ENCODE peak calls at places on chromosomes 1 and 21, in nine cellular contexts. One of them, this sample, is unnamed.
A peak's percentile ranks its signal among the peaks of the same experiment; 100 is the strongest.

GRCh38 chr1:14421977-14422609 is 176.4 kb upstream of the KAZN start:
- DNase-seq in glutamatergic neuron: no peak
- DNase-seq in Calu3: no peak
- DNase-seq in bronchial epithelial cell: no peak
- DNase-seq in upper lobe of right lung: no peak
- DNase-seq in cardiac fibroblast: no peak
- DNase-seq in MM.1S: no peak
- DNase-seq in neural progenitor cell: no peak
- DNase-seq in left ventricle myocardium inferior: no peak
- DNase-seq in this sample: no peak

GRCh38 chr1:239757711-239758110 is 334.0 kb upstream of the FMN2 start:
- DNase-seq in MM.1S: no peak
- DNase-seq in Calu3: no peak
- DNase-seq in upper lobe of right lung: no peak
- DNase-seq in cardiac fibroblast: no peak
- DNase-seq in left ventricle myocardium inferior: no peak
- DNase-seq in neural progenitor cell: no peak
- DNase-seq in bronchial epithelial cell: peak; percentile 9
- DNase-seq in glutamatergic neuron: no peak
- DNase-seq in this sample: no peak

GRCh38 chr1:110600716-110601115 is 5.4 kb downstream of the KCNA2 start:
- DNase-seq in MM.1S: no peak
- DNase-seq in upper lobe of right lung: no peak
- DNase-seq in bronchial epithelial cell: no peak
- DNase-seq in glutamatergic neuron: no peak
- DNase-seq in neural progenitor cell: no peak
- DNase-seq in cardiac fibroblast: no peak
- DNase-seq in left ventricle myocardium inferior: no peak
- DNase-seq in Calu3: no peak
- DNase-seq in this sample: no peak

GRCh38 chr21:36552458-36552800 is 72.5 kb upstream of the CLDN14 start:
- DNase-seq in left ventricle myocardium inferior: no peak
- DNase-seq in neural progenitor cell: no peak
- DNase-seq in bronchial epithelial cell: no peak
- DNase-seq in Calu3: no peak
- DNase-seq in upper lobe of right lung: no peak
- DNase-seq in MM.1S: no peak
- DNase-seq in glutamatergic neuron: no peak
- DNase-seq in cardiac fibroblast: no peak
- DNase-seq in this sample: no peak

GRCh38 chr1:25806418-25806817 is 6.4 kb downstream of the SELENON start:
- DNase-seq in glutamatergic neuron: no peak
- DNase-seq in neural progenitor cell: no peak
- DNase-seq in upper lobe of right lung: no peak
- DNase-seq in cardiac fibroblast: peak; percentile 76
- DNase-seq in MM.1S: no peak
- DNase-seq in bronchial epithelial cell: no peak
- DNase-seq in left ventricle myocardium inferior: peak; percentile 36
- DNase-seq in Calu3: no peak
- DNase-seq in this sample: no peak

GRCh38 chr1:3607703-3608065 is 3.6 kb downstream of the MEGF6 start:
- DNase-seq in Calu3: no peak
- DNase-seq in cardiac fibroblast: no peak
- DNase-seq in bronchial epithelial cell: no peak
- DNase-seq in upper lobe of right lung: no peak
- DNase-seq in left ventricle myocardium inferior: no peak
- DNase-seq in neural progenitor cell: peak; percentile 58
- DNase-seq in glutamatergic neuron: peak; percentile 65
- DNase-seq in MM.1S: no peak
- DNase-seq in this sample: no peak

GRCh38 chr1:220680085-220680687 is 10.0 kb upstream of the C1orf115 start:
- DNase-seq in upper lobe of right lung: no peak
- DNase-seq in MM.1S: peak; percentile 57
- DNase-seq in neural progenitor cell: peak; percentile 68
- DNase-seq in cardiac fibroblast: peak; percentile 62
- DNase-seq in glutamatergic neuron: peak; percentile 29
- DNase-seq in bronchial epithelial cell: peak; percentile 55
- DNase-seq in Calu3: peak; percentile 37
- DNase-seq in left ventricle myocardium inferior: no peak
- DNase-seq in this sample: no peak

GRCh38 chr1:154951901-154952657 is 3.8 kb downstream of the PBXIP1 start:
- DNase-seq in upper lobe of right lung: no peak
- DNase-seq in neural progenitor cell: no peak
- DNase-seq in MM.1S: peak; percentile 93
- DNase-seq in Calu3: no peak
- DNase-seq in glutamatergic neuron: no peak
- DNase-seq in cardiac fibroblast: no peak
- DNase-seq in bronchial epithelial cell: no peak
- DNase-seq in left ventricle myocardium inferior: no peak
- DNase-seq in this sample: peak; percentile 69

GRCh38 chr1:208100906-208101305 is 143.3 kb downstream of the PLXNA2 start:
- DNase-seq in left ventricle myocardium inferior: no peak
- DNase-seq in upper lobe of right lung: no peak
- DNase-seq in neural progenitor cell: no peak
- DNase-seq in MM.1S: no peak
- DNase-seq in bronchial epithelial cell: no peak
- DNase-seq in glutamatergic neuron: no peak
- DNase-seq in cardiac fibroblast: peak; percentile 65
- DNase-seq in Calu3: no peak
- DNase-seq in this sample: no peak

GRCh38 chr1:76727520-76727919 is 139.8 kb upstream of the ST6GALNAC5 start:
- DNase-seq in cardiac fibroblast: no peak
- DNase-seq in glutamatergic neuron: no peak
- DNase-seq in left ventricle myocardium inferior: no peak
- DNase-seq in neural progenitor cell: no peak
- DNase-seq in MM.1S: no peak
- DNase-seq in upper lobe of right lung: no peak
- DNase-seq in bronchial epithelial cell: no peak
- DNase-seq in Calu3: no peak
- DNase-seq in this sample: no peak

GRCh38 chr21:15751561-15751960 is 21.8 kb downstream of the USP25 start:
- DNase-seq in left ventricle myocardium inferior: no peak
- DNase-seq in cardiac fibroblast: peak; percentile 51
- DNase-seq in upper lobe of right lung: no peak
- DNase-seq in Calu3: no peak
- DNase-seq in bronchial epithelial cell: no peak
- DNase-seq in glutamatergic neuron: no peak
- DNase-seq in neural progenitor cell: no peak
- DNase-seq in MM.1S: no peak
- DNase-seq in this sample: no peak

GRCh38 chr1:207414606-207415108 is 39.5 kb upstream of the CR2 start:
- DNase-seq in neural progenitor cell: no peak
- DNase-seq in left ventricle myocardium inferior: no peak
- DNase-seq in bronchial epithelial cell: no peak
- DNase-seq in cardiac fibroblast: no peak
- DNase-seq in Calu3: no peak
- DNase-seq in upper lobe of right lung: no peak
- DNase-seq in MM.1S: peak; percentile 82
- DNase-seq in glutamatergic neuron: no peak
- DNase-seq in this sample: no peak

GRCh38 chr1:245842106-245842505 is 665.0 kb downstream of the SMYD3 start:
- DNase-seq in neural progenitor cell: no peak
- DNase-seq in bronchial epithelial cell: no peak
- DNase-seq in cardiac fibroblast: no peak
- DNase-seq in left ventricle myocardium inferior: no peak
- DNase-seq in glutamatergic neuron: no peak
- DNase-seq in upper lobe of right lung: no peak
- DNase-seq in Calu3: no peak
- DNase-seq in MM.1S: no peak
- DNase-seq in this sample: no peak

GRCh38 chr1:238380167-238380566 is 489.4 kb upstream of the ZP4 start:
- DNase-seq in upper lobe of right lung: no peak
- DNase-seq in neural progenitor cell: no peak
- DNase-seq in bronchial epithelial cell: no peak
- DNase-seq in Calu3: no peak
- DNase-seq in glutamatergic neuron: no peak
- DNase-seq in left ventricle myocardium inferior: no peak
- DNase-seq in cardiac fibroblast: no peak
- DNase-seq in MM.1S: no peak
- DNase-seq in this sample: no peak

GRCh38 chr1:169486281-169486904 is 649 bp upstream of the SLC19A2 start:
- DNase-seq in glutamatergic neuron: no peak
- DNase-seq in neural progenitor cell: no peak
- DNase-seq in Calu3: no peak
- DNase-seq in bronchial epithelial cell: no peak
- DNase-seq in MM.1S: no peak
- DNase-seq in cardiac fibroblast: peak; percentile 76
- DNase-seq in left ventricle myocardium inferior: no peak
- DNase-seq in upper lobe of right lung: no peak
- DNase-seq in this sample: no peak

GRCh38 chr1:119554188-119554587 is 47.2 kb downstream of the HSD3B1 start:
- DNase-seq in bronchial epithelial cell: no peak
- DNase-seq in Calu3: no peak
- DNase-seq in neural progenitor cell: no peak
- DNase-seq in cardiac fibroblast: peak; percentile 95
- DNase-seq in upper lobe of right lung: no peak
- DNase-seq in left ventricle myocardium inferior: no peak
- DNase-seq in glutamatergic neuron: no peak
- DNase-seq in MM.1S: no peak
- DNase-seq in this sample: no peak

GRCh38 chr1:47709302-47710074 is 271.6 kb downstream of the FOXD2 start:
- DNase-seq in left ventricle myocardium inferior: no peak
- DNase-seq in upper lobe of right lung: no peak
- DNase-seq in glutamatergic neuron: peak; percentile 79
- DNase-seq in Calu3: peak; percentile 44
- DNase-seq in cardiac fibroblast: peak; percentile 12
- DNase-seq in neural progenitor cell: peak; percentile 92
- DNase-seq in MM.1S: no peak
- DNase-seq in bronchial epithelial cell: no peak
- DNase-seq in this sample: no peak

GRCh38 chr1:15139654-15140350 is 13.7 kb upstream of the TMEM51 start:
- DNase-seq in Calu3: peak; percentile 13
- DNase-seq in upper lobe of right lung: no peak
- DNase-seq in glutamatergic neuron: peak; percentile 84
- DNase-seq in bronchial epithelial cell: peak; percentile 41
- DNase-seq in MM.1S: peak; percentile 21
- DNase-seq in cardiac fibroblast: no peak
- DNase-seq in left ventricle myocardium inferior: peak; percentile 22
- DNase-seq in neural progenitor cell: peak; percentile 71
- DNase-seq in this sample: no peak

GRCh38 chr1:182795563-182796228 is 6.1 kb downstream of the NPL start:
- DNase-seq in neural progenitor cell: no peak
- DNase-seq in left ventricle myocardium inferior: no peak
- DNase-seq in bronchial epithelial cell: peak; percentile 90
- DNase-seq in glutamatergic neuron: no peak
- DNase-seq in MM.1S: no peak
- DNase-seq in cardiac fibroblast: no peak
- DNase-seq in Calu3: peak; percentile 26
- DNase-seq in upper lobe of right lung: no peak
- DNase-seq in this sample: no peak

GRCh38 chr1:32464716-32465540 is at the start of gene ZBTB8B:
- DNase-seq in Calu3: peak; percentile 89
- DNase-seq in glutamatergic neuron: peak; percentile 94
- DNase-seq in cardiac fibroblast: peak; percentile 90
- DNase-seq in bronchial epithelial cell: peak; percentile 35
- DNase-seq in upper lobe of right lung: peak; percentile 77
- DNase-seq in neural progenitor cell: peak; percentile 98
- DNase-seq in MM.1S: peak; percentile 24
- DNase-seq in left ventricle myocardium inferior: peak; percentile 64
- DNase-seq in this sample: peak; percentile 38
- TF ChIP-seq CTCF in Calu3: no peak
- TF ChIP-seq CTCF in glutamatergic neuron: peak; percentile 51
- TF ChIP-seq CTCF in cardiac fibroblast: no peak
- TF ChIP-seq CTCF in bronchial epithelial cell: no peak
- TF ChIP-seq CTCF in upper lobe of right lung: no peak
- TF ChIP-seq CTCF in neural progenitor cell: no peak
- TF ChIP-seq CTCF in MM.1S: no peak
- TF ChIP-seq CTCF in left ventricle myocardium inferior: no peak
- TF ChIP-seq CTCF in this sample: no peak

DNA sequence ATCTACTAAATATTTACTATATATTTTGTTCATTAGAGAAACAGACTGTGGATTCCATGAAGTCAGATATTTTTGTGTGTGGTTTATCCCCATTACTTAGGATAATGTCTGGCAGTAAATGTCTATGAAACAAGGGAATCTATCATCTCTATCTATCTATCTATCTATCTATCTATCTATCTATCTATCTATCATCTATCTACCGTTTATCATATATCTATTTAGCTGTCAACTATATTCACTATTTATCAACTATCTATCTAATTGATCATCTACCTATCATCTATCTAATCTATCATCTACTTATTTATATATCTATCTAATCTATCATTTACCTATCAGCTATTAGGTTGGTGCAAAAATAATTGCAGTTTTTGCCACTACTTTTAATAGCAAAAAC is 255.7 kb downstream of the GRIK1 start:
- DNase-seq in cardiac fibroblast: no peak
- DNase-seq in bronchial epithelial cell: no peak
- DNase-seq in neural progenitor cell: no peak
- DNase-seq in MM.1S: no peak
- DNase-seq in upper lobe of right lung: no peak
- DNase-seq in Calu3: no peak
- DNase-seq in left ventricle myocardium inferior: no peak
- DNase-seq in glutamatergic neuron: no peak
- DNase-seq in this sample: no peak
- TF ChIP-seq CTCF in cardiac fibroblast: no peak
- TF ChIP-seq CTCF in bronchial epithelial cell: no peak
- TF ChIP-seq CTCF in neural progenitor cell: no peak
- TF ChIP-seq CTCF in MM.1S: no peak
- TF ChIP-seq CTCF in upper lobe of right lung: no peak
- TF ChIP-seq CTCF in Calu3: no peak
- TF ChIP-seq CTCF in left ventricle myocardium inferior: no peak
- TF ChIP-seq CTCF in glutamatergic neuron: no peak
- TF ChIP-seq CTCF in this sample: no peak

DNA sequence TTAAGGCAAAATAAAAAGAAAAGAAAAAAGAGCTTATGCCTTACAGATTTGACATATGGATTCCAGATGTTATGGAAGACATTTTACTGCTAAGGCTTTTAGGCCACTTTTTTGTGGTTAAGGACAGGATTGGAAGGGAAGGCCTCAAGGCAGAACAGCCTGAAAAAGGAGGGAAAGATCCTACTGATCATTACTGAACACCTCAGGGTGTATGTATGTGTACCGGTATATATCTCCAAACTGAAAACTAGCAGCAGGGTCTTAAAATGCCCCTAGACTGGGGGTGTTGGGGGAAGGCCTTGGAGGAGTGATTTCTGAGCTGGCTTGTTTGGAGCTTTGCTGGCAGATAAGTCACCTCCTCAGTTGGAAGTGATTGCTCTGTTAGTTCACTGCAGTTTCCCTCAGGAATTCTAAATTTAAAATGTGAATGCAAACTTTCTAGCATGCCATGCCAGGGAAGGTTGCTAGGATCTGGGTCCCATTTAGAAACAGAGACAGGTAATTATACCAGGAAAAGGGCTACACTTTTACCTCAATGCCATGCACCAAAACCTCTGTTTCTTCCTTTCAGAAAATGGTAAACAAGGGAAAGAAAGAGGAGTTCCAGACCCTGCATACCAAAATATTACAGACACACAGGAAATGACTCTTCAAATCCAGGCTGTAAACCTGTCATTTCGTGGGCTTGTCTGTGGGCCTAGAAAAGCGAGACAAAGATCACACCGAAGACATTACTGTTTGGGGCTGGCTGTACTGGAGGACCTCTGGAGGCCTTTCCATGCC is 15.0 kb downstream of the C1orf52 start:
- DNase-seq in bronchial epithelial cell: no peak
- DNase-seq in upper lobe of right lung: no peak
- DNase-seq in glutamatergic neuron: no peak
- DNase-seq in neural progenitor cell: no peak
- DNase-seq in Calu3: no peak
- DNase-seq in MM.1S: no peak
- DNase-seq in left ventricle myocardium inferior: no peak
- DNase-seq in cardiac fibroblast: peak; percentile 42
- DNase-seq in this sample: no peak
- TF ChIP-seq CTCF in bronchial epithelial cell: no peak
- TF ChIP-seq CTCF in upper lobe of right lung: no peak
- TF ChIP-seq CTCF in glutamatergic neuron: no peak
- TF ChIP-seq CTCF in neural progenitor cell: no peak
- TF ChIP-seq CTCF in Calu3: no peak
- TF ChIP-seq CTCF in MM.1S: no peak
- TF ChIP-seq CTCF in left ventricle myocardium inferior: no peak
- TF ChIP-seq CTCF in cardiac fibroblast: no peak
- TF ChIP-seq CTCF in this sample: no peak

GRCh38 chr21:19340303-19340702 is 936.7 kb upstream of the TMPRSS15 start:
- DNase-seq in neural progenitor cell: no peak
- DNase-seq in upper lobe of right lung: no peak
- DNase-seq in bronchial epithelial cell: no peak
- DNase-seq in glutamatergic neuron: no peak
- DNase-seq in Calu3: no peak
- DNase-seq in MM.1S: no peak
- DNase-seq in left ventricle myocardium inferior: no peak
- DNase-seq in cardiac fibroblast: no peak
- DNase-seq in this sample: no peak
- TF ChIP-seq CTCF in neural progenitor cell: peak; percentile 30
- TF ChIP-seq CTCF in upper lobe of right lung: no peak
- TF ChIP-seq CTCF in bronchial epithelial cell: no peak
- TF ChIP-seq CTCF in glutamatergic neuron: peak; percentile 10
- TF ChIP-seq CTCF in Calu3: no peak
- TF ChIP-seq CTCF in MM.1S: no peak
- TF ChIP-seq CTCF in left ventricle myocardium inferior: no peak
- TF ChIP-seq CTCF in cardiac fibroblast: no peak
- TF ChIP-seq CTCF in this sample: no peak

This sample was measured in CD8-positive, alpha-beta T cell.